ENCODE peak calls at places on chromosomes 12 and 14, in nine cellular contexts. P is GM23248, B is MM.1S, A is OCI-LY7, F is GM23338, I is neural progenitor cell, E is HCT116, H is SK-N-SH, W is hepatocyte. Y is an unnamed sample.

GRCh38 chr12:3202734-3203446 is 125.7 kb downstream of the TSPAN9 start:
- DNase-seq in P (peak; percentile 61), B (peak; percentile 37), A (peak; percentile 49), F (peak; percentile 85), I (peak; percentile 76), E (no peak), H (peak; percentile 83), W (peak; percentile 60), Y (peak; percentile 64)

GRCh38 chr14:28773176-28773575 is 6.6 kb downstream of the FOXG1 start:
- DNase-seq in P (no peak), B (no peak), A (no peak), F (no peak), I (peak; percentile 26), E (no peak), H (no peak), W (no peak), Y (no peak)

GRCh38 chr12:31106101-31106803 is 32.6 kb downstream of the DDX11 start:
- DNase-seq in P (no peak), B (no peak), A (no peak), F (no peak), I (no peak), E (no peak), H (no peak), W (no peak), Y (no peak)

GRCh38 chr12:6315184-6315583 is 4.7 kb downstream of the PLEKHG6 start:
- DNase-seq in P (no peak), B (no peak), A (no peak), F (no peak), I (no peak), E (no peak), H (no peak), W (no peak), Y (no peak)

GRCh38 chr12:95723693-95724384 is 66.7 kb downstream of the NTN4 start:
- DNase-seq in P (no peak), B (no peak), A (no peak), F (no peak), I (no peak), E (no peak), H (peak; percentile 7), W (no peak), Y (no peak)

GRCh38 chr14:59246566-59246965 is 58.1 kb downstream of the DAAM1 start:
- DNase-seq in P (peak; percentile 56), B (no peak), A (no peak), F (no peak), I (no peak), E (no peak), H (no peak), W (no peak), Y (peak; percentile 91)

GRCh38 chr12:48995061-48995879 is 3.9 kb downstream of the DDN start:
- DNase-seq in P (peak; percentile 93), B (peak; percentile 44), A (peak; percentile 61), F (peak; percentile 97), I (peak; percentile 94), E (peak; percentile 71), H (peak; percentile 98), W (peak; percentile 94), Y (peak; percentile 87)

GRCh38 chr12:17076335-17076734 is 470.4 kb upstream of the LMO3 start:
- DNase-seq in P (no peak), B (no peak), A (no peak), F (peak; percentile 7), I (no peak), E (no peak), H (no peak), W (peak; percentile 13), Y (peak; percentile 69)

GRCh38 chr14:57013987-57014386 is 203.7 kb upstream of the OTX2 start:
- DNase-seq in P (no peak), B (no peak), A (no peak), F (no peak), I (no peak), E (no peak), H (no peak), W (no peak), Y (no peak)

GRCh38 chr12:104478396-104479140 is 21.8 kb downstream of the CHST11 start:
- DNase-seq in P (no peak), B (peak; percentile 86), A (peak; percentile 90), F (no peak), I (no peak), E (no peak), H (no peak), W (no peak), Y (no peak)

GRCh38 chr12:47882796-47883546 is 21.8 kb downstream of the VDR start:
- DNase-seq in P (peak; percentile 41), B (peak; percentile 85), A (peak; percentile 91), F (peak; percentile 11), I (no peak), E (no peak), H (peak; percentile 48), W (no peak), Y (no peak)

GRCh38 chr12:124398578-124399227 is 103.8 kb downstream of the RFLNA start:
- DNase-seq in P (no peak), B (no peak), A (no peak), F (no peak), I (no peak), E (no peak), H (no peak), W (no peak), Y (no peak)

GRCh38 chr12:67943295-67943892 is 45.9 kb upstream of the IFNG-AS1 start:
- DNase-seq in P (peak; percentile 81), B (peak; percentile 83), A (peak; percentile 83), F (peak; percentile 80), I (peak; percentile 80), E (peak; percentile 39), H (peak; percentile 48), W (peak; percentile 85), Y (peak; percentile 90)

GRCh38 chr12:39441963-39442894 is 691 bp downstream of the KIF21A start:
- DNase-seq in P (peak; percentile 70), B (peak; percentile 33), A (no peak), F (peak; percentile 37), I (peak; percentile 63), E (no peak), H (peak; percentile 57), W (peak; percentile 59), Y (peak; percentile 39)

GRCh38 chr12:76883151-76883550 is 4.3 kb upstream of the CSRP2 start:
- DNase-seq in P (peak; percentile 66), B (no peak), A (no peak), F (no peak), I (no peak), E (no peak), H (no peak), W (no peak), Y (no peak)

DNA sequence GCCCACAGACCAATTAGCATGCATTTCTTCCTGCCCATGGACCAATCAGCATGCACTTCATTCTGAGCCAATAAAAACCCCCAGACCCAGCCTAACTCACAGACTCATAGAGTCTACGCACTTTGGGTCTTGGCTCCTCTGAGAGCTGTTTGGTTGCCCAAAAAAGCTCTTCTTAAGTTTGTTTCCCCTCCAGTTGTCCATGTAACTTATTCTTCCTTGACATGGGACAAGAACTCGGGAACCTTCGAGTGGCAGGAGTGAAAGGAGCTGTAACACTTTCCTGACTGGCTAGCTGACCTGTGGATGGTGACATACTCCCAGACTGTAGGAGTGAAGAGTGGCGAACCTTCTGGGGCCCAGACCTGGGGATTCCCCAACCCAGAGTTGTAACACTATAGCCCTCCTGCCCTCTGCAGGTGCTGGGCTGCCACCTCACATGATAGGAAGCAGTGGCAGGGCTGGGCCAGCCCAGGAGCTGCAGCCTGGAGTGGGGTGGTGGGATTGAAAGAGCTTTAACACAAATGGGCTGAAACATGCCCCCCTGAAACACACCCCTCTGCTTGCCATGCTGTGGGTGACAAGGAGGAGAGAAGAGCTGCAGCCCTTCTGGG is 4.4 kb upstream of the BTBD7 start:
- DNase-seq in P (no peak), B (peak; percentile 43), A (peak; percentile 21), F (peak; percentile 51), I (no peak), E (no peak), H (no peak), W (peak; percentile 21), Y (no peak)
- TF ChIP-seq EZH2phosphoT487 in P (no peak), B (no peak), A (no peak), F (no peak), I (no peak), E (no peak), H (no peak), W (no peak), Y (no peak)

DNA sequence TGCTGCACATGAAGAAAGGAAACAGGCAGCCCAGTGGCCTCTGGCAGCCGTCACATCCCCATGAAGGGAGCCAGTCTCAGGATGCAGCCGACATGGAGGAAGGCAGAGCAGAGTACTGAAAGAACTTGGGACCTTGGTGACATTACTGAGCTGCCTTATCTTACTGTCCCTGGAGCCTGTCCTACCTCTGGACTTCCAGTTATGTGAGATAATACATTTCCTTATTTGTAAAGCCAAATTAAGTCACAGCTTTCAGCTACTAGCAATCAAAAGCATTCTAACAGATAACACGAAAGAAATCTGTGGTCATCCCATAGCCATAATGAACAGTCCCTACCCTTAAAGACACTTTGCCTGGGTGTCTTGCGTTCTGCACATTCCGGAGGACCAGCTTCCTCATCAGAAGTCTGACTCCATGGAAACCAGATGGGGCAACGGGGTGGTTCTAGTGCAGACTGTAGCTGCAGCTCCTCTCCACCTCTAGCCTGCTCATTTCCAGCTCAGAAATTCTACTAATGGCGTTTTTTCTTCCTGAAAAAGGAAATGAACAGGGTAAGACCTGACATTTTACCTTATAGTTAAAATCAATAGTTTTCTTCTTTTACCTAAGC is 7.8 kb upstream of the EGLN3 start:
- DNase-seq in P (no peak), B (no peak), A (no peak), F (no peak), I (no peak), E (no peak), H (no peak), W (no peak), Y (no peak)
- H3K27ac ChIP-seq in P (no peak overlapping the region), B (no peak overlapping the region), A (no peak overlapping the region), F (no peak overlapping the region), I (no peak overlapping the region), E (no peak overlapping the region), H (no peak overlapping the region), W (no peak overlapping the region), Y (no peak overlapping the region)

DNA sequence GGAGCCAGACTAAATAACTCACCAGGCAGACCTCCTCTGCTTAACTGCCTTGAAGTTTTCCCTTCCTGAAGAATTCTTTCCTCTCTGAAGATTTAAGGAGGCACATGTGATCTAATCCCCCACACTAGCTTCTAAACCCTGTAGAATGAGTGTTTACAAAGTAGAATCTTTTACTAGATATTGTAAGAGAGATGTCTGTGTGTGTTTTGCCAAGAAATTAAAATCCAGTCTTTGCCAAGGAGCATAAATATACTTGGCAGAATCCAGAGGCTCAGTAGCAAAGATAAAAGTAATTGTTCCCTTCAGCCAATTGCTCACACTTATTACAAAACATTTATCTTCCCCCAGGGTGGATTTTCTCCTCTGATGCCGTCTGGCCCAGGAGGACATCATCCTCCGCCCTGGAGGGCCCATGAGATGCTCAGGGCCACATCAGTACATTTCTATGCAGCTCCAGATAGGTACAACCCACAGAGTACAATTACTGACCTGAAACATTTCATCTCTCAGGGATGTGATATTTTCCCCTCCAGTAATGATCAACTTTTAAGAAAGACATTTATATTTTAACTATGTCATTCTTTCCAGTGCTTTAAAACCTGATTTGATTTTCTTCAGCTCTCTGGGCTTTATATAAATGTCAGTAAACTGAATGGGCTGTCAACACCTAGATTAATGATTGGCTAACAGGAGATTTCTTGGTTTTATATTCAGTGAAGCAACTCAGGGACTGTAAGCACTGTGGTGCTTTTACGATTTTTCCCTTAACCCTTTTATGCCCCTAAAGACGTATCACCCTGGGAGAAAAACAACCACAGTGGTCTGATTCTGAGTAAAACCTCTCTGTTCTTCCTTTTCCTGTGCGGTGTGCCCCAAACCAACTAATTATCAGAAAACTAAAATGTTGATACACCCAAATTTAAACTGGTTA is 37.7 kb downstream of the PTGER2 start:
- DNase-seq in P (peak; percentile 86), B (no peak), A (no peak), F (no peak), I (no peak), E (no peak), H (no peak), W (peak; percentile 68), Y (peak; percentile 57)
- TF ChIP-seq EZH2phosphoT487 in P (no peak), B (no peak), A (no peak), F (no peak), I (no peak), E (no peak), H (no peak), W (peak; percentile 94), Y (no peak)

GRCh38 chr14:22819191-22819988 is 4.2 kb upstream of the SLC7A7 start:
- DNase-seq in P (peak; percentile 84), B (peak; percentile 35), A (peak; percentile 73), F (peak; percentile 80), I (no peak), E (no peak), H (no peak), W (peak; percentile 79), Y (peak; percentile 33)
- H3K27ac ChIP-seq in P (peak overlapping the region; percentile 50), B (peak overlapping the region; percentile 93), A (peak overlapping the region; percentile 65), F (peak overlapping the region; percentile 78), I (no peak overlapping the region), E (no peak overlapping the region), H (no peak overlapping the region), W (peak overlapping the region; percentile 99), Y (no peak overlapping the region)